ENCODE peak calls at places on chromosomes 4 and X, in four cellular contexts. F is DMS153; E is stimulated activated CD8-positive, alpha-beta memory T cell treated with anti-CD3 and anti-CD28 coated beads, Interleukin-2, amount 100 ng/mL, for 48 hours; Y is GM04503. L is an unnamed sample.

GRCh38 chrX:136457303-136457917 is 30.3 kb upstream of the BRS3 start:
- DNase-seq in Y (no peak), E (no peak), F (no peak), L (no peak)

GRCh38 chr4:132396636-132397035 is 752.5 kb upstream of the PCDH10 start:
- DNase-seq in F (no peak), Y (no peak), E (no peak), L (no peak)

GRCh38 chrX:9797961-9798360 is 11.7 kb downstream of the SHROOM2 start:
- DNase-seq in F (no peak), E (no peak), Y (no peak), L (no peak)

GRCh38 chr4:14668296-14668695 is 334.0 kb upstream of the CPEB2 start:
- DNase-seq in E (no peak), Y (no peak), F (no peak), L (no peak)

GRCh38 chr4:83964996-83965541 is 429.2 kb downstream of the GPAT3 start:
- DNase-seq in E (no peak), F (no peak), Y (peak; percentile 20), L (no peak)

GRCh38 chr4:36325499-36325898 is 44.1 kb downstream of the DTHD1 start:
- DNase-seq in F (no peak), E (no peak), Y (no peak), L (peak; percentile 52)

GRCh38 chr4:336099-336892 is 1.3 kb upstream of the ZNF141 start:
- DNase-seq in F (no peak), E (no peak), Y (no peak), L (no peak)

GRCh38 chrX:119008122-119008744 is 33.8 kb downstream of the LONRF3 start:
- DNase-seq in E (no peak), F (no peak), Y (no peak), L (peak; percentile 47)

GRCh38 chr4:187603093-187603395 is 392.5 kb upstream of the ZFP42 start:
- DNase-seq in Y (peak; percentile 98), F (no peak), E (no peak), L (no peak)

GRCh38 chrX:44675364-44676024 is 132.8 kb upstream of the FUNDC1 start:
- DNase-seq in Y (peak; percentile 58), F (peak; percentile 64), E (no peak), L (no peak)

GRCh38 chrX:40167240-40168182 is 69.8 kb upstream of the BCOR start:
- DNase-seq in Y (no peak), F (peak; percentile 50), E (no peak), L (no peak)

GRCh38 chr4:119081943-119082342 is 53.7 kb upstream of the MYOZ2 start:
- DNase-seq in Y (no peak), F (no peak), E (no peak), L (no peak)

GRCh38 chrX:35726176-35726575 is 72.0 kb upstream of the MAGEB16 start:
- DNase-seq in F (no peak), Y (no peak), E (no peak), L (no peak)

GRCh38 chr4:52983563-52984303 is 121.6 kb downstream of the RASL11B start:
- DNase-seq in F (peak; percentile 39), E (no peak), Y (no peak), L (no peak)

GRCh38 chr4:75950416-75950815 is 9.6 kb upstream of the NAAA start:
- DNase-seq in E (no peak), F (no peak), Y (no peak), L (no peak)

GRCh38 chr4:11628093-11628725 is 199.5 kb upstream of the HS3ST1 start:
- DNase-seq in Y (no peak), F (no peak), E (no peak), L (no peak)

GRCh38 chrX:108216405-108216804 is 124.8 kb downstream of the ATG4A start:
- DNase-seq in F (no peak), E (no peak), Y (no peak), L (no peak)

GRCh38 chr4:91984466-91984865 is 319.3 kb upstream of the GRID2 start:
- DNase-seq in Y (no peak), F (no peak), E (no peak), L (no peak)

GRCh38 chr4:114827651-114828050 is 229.0 kb downstream of the UGT8 start:
- DNase-seq in F (no peak), E (no peak), Y (no peak), L (no peak)

GRCh38 chr4:5921074-5921473 is 28.2 kb upstream of the CRMP1 start:
- DNase-seq in E (no peak), F (no peak), Y (no peak), L (no peak)

GRCh38 chr4:74104145-74104544 is 5.2 kb upstream of the CXCL2 start:
- DNase-seq in E (no peak), Y (no peak), F (no peak), L (no peak)

GRCh38 chrX:23434356-23434884 is 99.8 kb downstream of the PTCHD1 start:
- DNase-seq in F (no peak), E (no peak), Y (no peak), L (no peak)

GRCh38 chr4:5751918-5752802 is 41.2 kb downstream of the EVC start:
- DNase-seq in E (no peak), Y (peak; percentile 44), F (no peak), L (no peak)

GRCh38 chrX:129360175-129360574 is 163.1 kb downstream of the SMARCA1 start:
- DNase-seq in F (peak; percentile 60), Y (no peak), E (no peak), L (peak; percentile 49)

GRCh38 chrX:17802756-17803155 is 58.3 kb downstream of the RAI2 start:
- DNase-seq in E (no peak), Y (no peak), F (no peak), L (no peak)

GRCh38 chr4:128427832-128428366 is 140.3 kb upstream of the PGRMC2 start:
- DNase-seq in Y (peak; percentile 32), E (no peak), F (peak; percentile 77), L (no peak)

GRCh38 chr4:156598138-156598681 is 373.4 kb downstream of the PDGFC start:
- DNase-seq in F (peak; percentile 77), E (no peak), Y (no peak), L (no peak)

GRCh38 chrX:119399772-119400101 is 601 bp downstream of the SLC25A43 start:
- DNase-seq in F (no peak), E (no peak), Y (no peak), L (no peak)

GRCh38 chrX:11423362-11423818 is 130.2 kb downstream of the AMELX start:
- DNase-seq in Y (no peak), E (no peak), F (no peak), L (no peak)

GRCh38 chrX:111880735-111881134 is 4.8 kb downstream of the TRPC5OS start:
- DNase-seq in E (no peak), F (no peak), Y (no peak), L (no peak)

GRCh38 chrX:106752101-106752678 is 25.7 kb downstream of the RNF128 start:
- DNase-seq in Y (no peak), F (no peak), E (no peak), L (no peak)

GRCh38 chr4:77881460-77882295 is 19.0 kb downstream of the MRPL1 start:
- DNase-seq in Y (no peak), E (no peak), F (no peak), L (no peak)

GRCh38 chr4:145276044-145276443 is 95.7 kb upstream of the OTUD4 start:
- DNase-seq in F (no peak), Y (no peak), E (no peak), L (no peak)

GRCh38 chr4:158814636-158815035 is 45.8 kb downstream of the FNIP2 start:
- DNase-seq in E (no peak), F (no peak), Y (peak; percentile 67), L (no peak)

GRCh38 chr4:24103434-24104168 is 213.8 kb upstream of the PPARGC1A start:
- DNase-seq in Y (no peak), F (no peak), E (no peak), L (no peak)

GRCh38 chr4:98994474-98995182 is 893 bp upstream of the METAP1 start:
- DNase-seq in E (no peak), F (no peak), Y (peak; percentile 16), L (no peak)

GRCh38 chr4:113591982-113592381 is 169.6 kb downstream of the CAMK2D start:
- DNase-seq in E (no peak), F (no peak), Y (no peak), L (no peak)

GRCh38 chr4:42671431-42672194 is 14.7 kb upstream of the ATP8A1 start:
- DNase-seq in E (no peak), Y (no peak), F (no peak), L (peak; percentile 77)

GRCh38 chr4:13543648-13544555 is at the start of gene NKX3-2:
- DNase-seq in F (no peak), Y (no peak), E (no peak), L (no peak)

GRCh38 chr4:150302553-150302952 is 224.3 kb downstream of the DCLK2 start:
- DNase-seq in E (no peak), Y (peak; percentile 81), F (no peak), L (no peak)